ENCODE peak calls at places on chromosomes 2 and 18, in ten cellular contexts. M, F, O, T, L, Y, H, V, D and C are unnamed samples.

GRCh38 chr18:79458131-79458838 is 62.6 kb downstream of the NFATC1 start:
- DNase-seq in V (peak), L (no peak), Y (no peak), D (no peak), M (peak), F (no peak), T (peak), H (peak), O (no peak), C (no peak)

GRCh38 chr2:239780236-239780997 is 244.7 kb downstream of the NDUFA10 start:
- DNase-seq in V (no peak), M (no peak), L (no peak), Y (no peak), D (no peak), F (no peak), H (no peak), T (no peak), O (no peak), C (peak)

GRCh38 chr2:119753041-119753929 is 6.4 kb upstream of the PTPN4 start:
- DNase-seq in O (no peak), Y (no peak), F (no peak), D (peak), L (no peak), V (peak), H (peak), M (peak), T (no peak), C (no peak)

GRCh38 chr18:48904086-48904485 is 46.7 kb downstream of the SMAD7 start:
- DNase-seq in O (no peak), V (peak), H (no peak), D (no peak), L (no peak), F (no peak), T (no peak), Y (no peak), M (no peak), C (no peak)

GRCh38 chr18:61710082-61710620 is 182.7 kb downstream of the RNF152 start:
- DNase-seq in M (no peak), D (no peak), H (no peak), L (no peak), O (no peak), V (no peak), Y (no peak), T (no peak), F (no peak), C (no peak)

GRCh38 chr2:101367508-101367907 is 19.8 kb downstream of the CREG2 start:
- DNase-seq in O (no peak), D (no peak), F (no peak), L (no peak), V (no peak), M (no peak), T (no peak), Y (no peak), H (no peak), C (no peak)

GRCh38 chr2:121869873-121870272 is 114.4 kb downstream of the TSN start:
- DNase-seq in D (no peak), Y (no peak), M (no peak), T (no peak), O (no peak), V (no peak), L (no peak), F (no peak), H (no peak), C (no peak)

GRCh38 chr18:63198098-63198760 is 121.3 kb downstream of the BCL2 start:
- DNase-seq in M (no peak), V (no peak), O (no peak), D (no peak), T (no peak), L (no peak), H (no peak), Y (no peak), F (no peak), C (no peak)

GRCh38 chr2:226339616-226340015 is 460.0 kb downstream of the IRS1 start:
- DNase-seq in F (no peak), H (no peak), D (no peak), M (no peak), O (no peak), V (no peak), L (no peak), Y (no peak), T (no peak), C (no peak)

GRCh38 chr2:71299507-71299906 is 32.1 kb upstream of the ZNF638 start:
- DNase-seq in L (no peak), D (peak), H (peak), F (no peak), O (no peak), Y (no peak), M (no peak), T (peak), V (peak), C (no peak)

GRCh38 chr2:108354171-108354570 is 23.6 kb upstream of the SULT1C4 start:
- DNase-seq in M (no peak), T (no peak), Y (no peak), H (no peak), F (no peak), L (no peak), D (no peak), O (no peak), V (no peak), C (no peak)

GRCh38 chr18:56479836-56480235 is 158.6 kb downstream of the TXNL1 start:
- DNase-seq in F (no peak), L (no peak), V (no peak), M (no peak), T (no peak), O (no peak), D (no peak), H (no peak), Y (no peak), C (no peak)

GRCh38 chr2:37283207-37283606 is 41.4 kb downstream of the PRKD3 start:
- DNase-seq in O (no peak), H (no peak), M (peak), F (no peak), Y (no peak), V (peak), T (peak), D (no peak), L (no peak), C (no peak)

GRCh38 chr2:189285962-189286648 is 106.5 kb upstream of the COL5A2 start:
- DNase-seq in L (no peak), H (peak), T (peak), D (no peak), O (no peak), F (no peak), V (peak), M (peak), Y (no peak), C (no peak)

GRCh38 chr2:196172976-196173375 is 1.6 kb upstream of the STK17B start:
- DNase-seq in D (no peak), T (no peak), M (no peak), F (no peak), L (no peak), V (no peak), O (no peak), Y (no peak), H (no peak), C (no peak)